ENCODE peak calls at places on chromosome 3, in eight cellular contexts. M is left ventricle myocardium superior; V is activated gamma-delta T cell; W is activated naive CD4-positive, alpha-beta T cell treated with anti-CD3 and anti-CD28 coated beads for 36 hours; R is kidney tubule cell; G is GDM1; Q is NCI-H460; L is bronchial epithelial cell. E is an unnamed sample.

GRCh38 chr3:38702231-38702630 is 52.7 kb upstream of the SCN5A start:
- DNase-seq in M (no peak), V (no peak), W (no peak), R (no peak), G (no peak), Q (no peak), L (no peak), E (no peak)

GRCh38 chr3:102141096-102141912 is 292.0 kb downstream of the NFKBIZ start:
- DNase-seq in M (no peak), V (no peak), W (no peak), R (peak), G (no peak), Q (no peak), L (no peak), E (no peak)

GRCh38 chr3:106809633-106810460 is 567.4 kb upstream of the CCDC54 start:
- DNase-seq in M (no peak), V (no peak), W (no peak), R (no peak), G (no peak), Q (no peak), L (no peak), E (no peak)

GRCh38 chr3:13501958-13502790 is 22.1 kb downstream of the HDAC11 start:
- DNase-seq in M (peak), V (no peak), W (no peak), R (no peak), G (no peak), Q (no peak), L (no peak), E (no peak)

GRCh38 chr3:98914210-98915080 is 12.9 kb upstream of the DCBLD2 start:
- DNase-seq in M (peak), V (no peak), W (no peak), R (peak), G (no peak), Q (no peak), L (peak), E (no peak)

GRCh38 chr3:187889601-187890404 is 144.5 kb upstream of the BCL6 start:
- DNase-seq in M (no peak), V (no peak), W (no peak), R (no peak), G (no peak), Q (peak), L (no peak), E (no peak)

GRCh38 chr3:49994476-49994875 is 54.5 kb downstream of the RBM6 start:
- DNase-seq in M (no peak), V (no peak), W (no peak), R (no peak), G (no peak), Q (no peak), L (no peak), E (no peak)

GRCh38 chr3:177491301-177492031 is 294.2 kb upstream of the TBL1XR1 start:
- DNase-seq in M (no peak), V (no peak), W (no peak), R (no peak), G (no peak), Q (peak), L (peak), E (no peak)

GRCh38 chr3:58835075-58835474 is 168.5 kb upstream of the FAM3D start:
- DNase-seq in M (no peak), V (no peak), W (no peak), R (peak), G (no peak), Q (no peak), L (peak), E (no peak)

GRCh38 chr3:185084402-185084801 is 68.5 kb downstream of the C3orf70 start:
- DNase-seq in M (no peak), V (no peak), W (no peak), R (no peak), G (no peak), Q (no peak), L (no peak), E (no peak)

GRCh38 chr3:153961498-153961897 is 159.7 kb upstream of the ARHGEF26 start:
- DNase-seq in M (no peak), V (no peak), W (no peak), R (no peak), G (no peak), Q (no peak), L (no peak), E (no peak)

GRCh38 chr3:171553085-171553484 is 92.9 kb upstream of the TNIK start:
- DNase-seq in M (no peak), V (no peak), W (no peak), R (no peak), G (no peak), Q (no peak), L (no peak), E (no peak)

GRCh38 chr3:141941093-141941492 is 64.7 kb downstream of the ATP1B3 start:
- DNase-seq in M (no peak), V (no peak), W (no peak), R (peak), G (no peak), Q (no peak), L (no peak), E (no peak)

GRCh38 chr3:74639681-74640080 is 25.2 kb upstream of the CNTN3 start:
- DNase-seq in M (no peak), V (no peak), W (no peak), R (no peak), G (no peak), Q (no peak), L (peak), E (no peak)

GRCh38 chr3:107630779-107631178 is 108.0 kb downstream of the BBX start:
- DNase-seq in M (no peak), V (no peak), W (peak), R (no peak), G (no peak), Q (no peak), L (peak), E (no peak)

GRCh38 chr3:187841552-187841951 is 96.3 kb upstream of the BCL6 start:
- DNase-seq in M (no peak), V (no peak), W (no peak), R (peak), G (no peak), Q (no peak), L (peak), E (no peak)

GRCh38 chr3:42213417-42213816 is 52.6 kb downstream of the CCK start:
- DNase-seq in M (no peak), V (no peak), W (peak), R (no peak), G (no peak), Q (no peak), L (no peak), E (no peak)

GRCh38 chr3:126338796-126339241 is 18.4 kb downstream of the KLF15 start:
- DNase-seq in M (peak), V (no peak), W (no peak), R (no peak), G (no peak), Q (no peak), L (no peak), E (peak)

GRCh38 chr3:53231532-53232511 is 24.0 kb downstream of the TKT start:
- DNase-seq in M (peak), V (no peak), W (no peak), R (no peak), G (no peak), Q (no peak), L (no peak), E (no peak)

GRCh38 chr3:142636664-142637063 is 40.5 kb downstream of the PLS1 start:
- DNase-seq in M (no peak), V (no peak), W (no peak), R (no peak), G (no peak), Q (no peak), L (no peak), E (no peak)

GRCh38 chr3:21294768-21295167 is 456.2 kb downstream of the ZNF385D start:
- DNase-seq in M (no peak), V (no peak), W (no peak), R (peak), G (no peak), Q (no peak), L (peak), E (no peak)

GRCh38 chr3:160564205-160564922 is 1.0 kb downstream of the KPNA4 start:
- DNase-seq in M (no peak), V (no peak), W (peak), R (no peak), G (no peak), Q (no peak), L (no peak), E (no peak)

GRCh38 chr3:120062474-120062873 is 31.8 kb downstream of the GSK3B start:
- DNase-seq in M (no peak), V (no peak), W (no peak), R (no peak), G (no peak), Q (no peak), L (no peak), E (no peak)

E was measured in type B pancreatic cell.